ENCODE peak calls at places on chromosomes 2 and 18, in nine cellular contexts. N is cardiac septum; Z is activated effector memory CD4-positive, alpha-beta T cell treated with anti-CD3 and anti-CD28 coated beads, Interleukin-2, amount 50 U/mL, for 16 hours; B is C1 segment of cervical spinal cord; Q is heart right ventricle; C is AG04449; A is OCI-M1; S is epithelial cell of esophagus; E is MCF 10A. K is an unnamed sample.

GRCh38 chr2:144628566-144628965 is 108.6 kb upstream of the ZEB2 start:
- DNase-seq in N (no peak), Z (no peak), B (no peak), Q (no peak), C (no peak), A (no peak), S (peak; percentile 13), E (no peak), K (no peak)

GRCh38 chr2:62200291-62200841 is 4.5 kb downstream of the B3GNT2 start:
- DNase-seq in N (no peak), Z (no peak), B (no peak), Q (no peak), C (no peak), A (peak; percentile 5), S (no peak), E (no peak), K (no peak)

GRCh38 chr18:62368100-62368499 is 43.0 kb downstream of the TNFRSF11A start:
- DNase-seq in N (no peak), Z (no peak), B (no peak), Q (no peak), C (no peak), A (no peak), S (no peak), E (no peak), K (no peak)

GRCh38 chr2:54629914-54630609 is 93.4 kb upstream of the EML6 start:
- DNase-seq in N (peak; percentile 86), Z (no peak), B (no peak), Q (peak; percentile 81), C (no peak), A (no peak), S (peak; percentile 81), E (peak; percentile 77), K (no peak)

GRCh38 chr2:231626449-231626848 is 33.8 kb downstream of the TEX44 start:
- DNase-seq in N (no peak), Z (no peak), B (no peak), Q (no peak), C (no peak), A (no peak), S (peak; percentile 55), E (no peak), K (no peak)

GRCh38 chr18:34807106-34807796 is 97.2 kb downstream of the DTNA start:
- DNase-seq in N (no peak), Z (no peak), B (no peak), Q (no peak), C (no peak), A (no peak), S (peak; percentile 37), E (peak; percentile 51), K (no peak)

GRCh38 chr2:240435457-240435954 is at the start of gene GPC1:
- DNase-seq in N (peak; percentile 80), Z (peak; percentile 84), B (peak; percentile 80), Q (peak; percentile 58), C (no peak), A (peak; percentile 40), S (peak; percentile 85), E (peak; percentile 83), K (no peak)

GRCh38 chr18:55012041-55012440 is 52.8 kb upstream of the CCDC68 start:
- DNase-seq in N (no peak), Z (no peak), B (no peak), Q (no peak), C (no peak), A (no peak), S (peak; percentile 51), E (no peak), K (no peak)

GRCh38 chr2:187475499-187476248 is 27.6 kb upstream of the CALCRL start:
- DNase-seq in N (no peak), Z (no peak), B (no peak), Q (no peak), C (no peak), A (peak; percentile 74), S (no peak), E (no peak), K (peak; percentile 93)

GRCh38 chr2:179263460-179264237 is 983 bp downstream of the SESTD1 start:
- DNase-seq in N (peak; percentile 77), Z (peak; percentile 63), B (peak; percentile 55), Q (peak; percentile 41), C (no peak), A (peak; percentile 61), S (peak; percentile 64), E (peak; percentile 64), K (peak; percentile 16)

GRCh38 chr18:22673182-22673862 is 255.6 kb upstream of the CTAGE1 start:
- DNase-seq in N (no peak), Z (no peak), B (no peak), Q (no peak), C (no peak), A (no peak), S (no peak), E (no peak), K (no peak)

GRCh38 chr2:96753661-96754282 is 6.9 kb upstream of the CNNM4 start:
- DNase-seq in N (no peak), Z (no peak), B (no peak), Q (no peak), C (no peak), A (no peak), S (peak; percentile 72), E (peak; percentile 62), K (no peak)

GRCh38 chr18:37578886-37579513 is 13.4 kb upstream of the CELF4 start:
- DNase-seq in N (no peak), Z (no peak), B (no peak), Q (no peak), C (no peak), A (peak; percentile 44), S (peak; percentile 42), E (peak; percentile 53), K (no peak)

GRCh38 chr2:95040470-95040869 is 15.0 kb downstream of the MAL start:
- DNase-seq in N (no peak), Z (no peak), B (no peak), Q (no peak), C (no peak), A (no peak), S (no peak), E (no peak), K (no peak)

GRCh38 chr2:38665854-38666577 is at the start of gene GALM:
- DNase-seq in N (peak; percentile 91), Z (peak; percentile 81), B (peak; percentile 34), Q (peak; percentile 91), C (peak; percentile 47), A (peak; percentile 90), S (peak; percentile 47), E (no peak), K (peak; percentile 89)

GRCh38 chr18:76972241-76972640 is 149.9 kb downstream of the ZNF236 start:
- DNase-seq in N (no peak), Z (no peak), B (no peak), Q (no peak), C (no peak), A (no peak), S (peak; percentile 59), E (no peak), K (no peak)

GRCh38 chr18:13435596-13436333 is 217.2 kb downstream of the LDLRAD4 start:
- DNase-seq in N (no peak), Z (peak; percentile 70), B (no peak), Q (no peak), C (peak; percentile 17), A (no peak), S (no peak), E (peak; percentile 33), K (no peak)

GRCh38 chr2:9087151-9087681 is 83.7 kb upstream of the MBOAT2 start:
- DNase-seq in N (no peak), Z (no peak), B (no peak), Q (no peak), C (no peak), A (no peak), S (no peak), E (no peak), K (no peak)

K was measured in MV-4-11.